ENCODE peak calls at places on chromosomes 16 and 17, in nine cellular contexts. L is mucosa of descending colon, D is lower lobe of right lung, M is fibroblast of lung, Q is lung microvascular endothelial cell, O is left cardiac atrium, R is AG09319, C is B cell, H is GM19239. B is an unnamed sample.

GRCh38 chr17:50028207-50029120 is 27.4 kb upstream of the ITGA3 start:
- DNase-seq in R (no peak), D (peak; percentile 63), L (no peak), M (peak; percentile 74), Q (peak; percentile 65), H (no peak), C (no peak), O (no peak), B (no peak)

GRCh38 chr17:80892900-80893603 is 98.6 kb upstream of the CHMP6 start:
- DNase-seq in L (no peak), C (no peak), R (no peak), M (peak; percentile 95), Q (no peak), H (no peak), O (no peak), D (no peak), B (no peak)

GRCh38 chr16:52825882-52826281 is 226.8 kb downstream of the CHD9NB start:
- DNase-seq in M (peak; percentile 10), H (no peak), L (no peak), D (no peak), O (no peak), R (no peak), Q (no peak), C (no peak), B (no peak)

GRCh38 chr16:30786936-30787612 is at the start of gene ZNF629:
- DNase-seq in C (no peak), M (peak; percentile 67), D (peak; percentile 75), H (peak; percentile 66), O (peak; percentile 81), R (no peak), Q (peak; percentile 61), L (peak; percentile 73), B (peak; percentile 69)

GRCh38 chr16:66274335-66275110 is 92.0 kb upstream of the CDH5 start:
- DNase-seq in O (no peak), M (peak; percentile 36), R (no peak), Q (peak; percentile 45), C (no peak), H (no peak), L (no peak), D (no peak), B (no peak)

GRCh38 chr16:3576211-3576610 is 992 bp downstream of the NLRC3 start:
- DNase-seq in D (no peak), L (no peak), M (no peak), O (no peak), H (no peak), Q (no peak), R (no peak), C (no peak), B (no peak)

GRCh38 chr17:63531022-63531965 is 8.1 kb downstream of the KCNH6 start:
- DNase-seq in D (no peak), Q (no peak), O (no peak), L (no peak), C (no peak), H (no peak), M (no peak), R (no peak), B (no peak)

GRCh38 chr17:27649929-27650328 is 18.9 kb downstream of the LGALS9 start:
- DNase-seq in Q (peak; percentile 28), C (no peak), D (no peak), L (no peak), O (peak; percentile 51), R (no peak), M (no peak), H (no peak), B (peak; percentile 46)

GRCh38 chr17:81558941-81559806 is 7.0 kb upstream of the FAAP100 start:
- DNase-seq in M (no peak), O (no peak), D (no peak), Q (peak; percentile 45), C (no peak), L (no peak), H (no peak), R (no peak), B (no peak)

GRCh38 chr16:89923640-89924297 is 627 bp downstream of the TUBB3 start:
- DNase-seq in M (no peak), H (no peak), Q (no peak), R (no peak), O (no peak), L (no peak), C (no peak), D (no peak), B (no peak)

GRCh38 chr16:1706386-1707192 is 594 bp downstream of the MAPK8IP3 start:
- DNase-seq in Q (peak; percentile 45), R (no peak), H (peak; percentile 68), M (peak; percentile 40), L (no peak), D (no peak), C (peak; percentile 41), O (no peak), B (no peak)

GRCh38 chr17:68344701-68345136 is 53.4 kb downstream of the ARSG start:
- DNase-seq in M (no peak), O (no peak), R (no peak), L (peak; percentile 29), Q (no peak), C (no peak), D (no peak), H (no peak), B (no peak)

GRCh38 chr17:65163990-65164495 is 26.9 kb downstream of the RGS9 start:
- DNase-seq in Q (peak; percentile 40), L (no peak), O (no peak), H (no peak), R (no peak), M (peak; percentile 38), D (no peak), C (peak; percentile 70), B (no peak)

GRCh38 chr16:21526923-21527807 is 72.2 kb upstream of the METTL9 start:
- DNase-seq in M (no peak), R (no peak), L (no peak), Q (no peak), C (peak; percentile 37), O (peak; percentile 20), D (peak; percentile 44), H (no peak), B (no peak)

GRCh38 chr16:59236804-59237463 is 502.8 kb upstream of the GOT2 start:
- DNase-seq in M (no peak), C (no peak), R (no peak), O (no peak), H (no peak), Q (no peak), L (no peak), D (no peak), B (no peak)

B was measured in heart right ventricle.